ENCODE peak calls at places on chromosomes 11 and 22, in four cellular contexts. O is A549, E is GM12878, R is HepG2. B is an unnamed sample.

GRCh38 chr22:29130490-29130889 is 57.7 kb downstream of the KREMEN1 start:
- DNase-seq in E (no peak), O (no peak), R (no peak), B (no peak)

GRCh38 chr11:85627998-85628770 is at the start of gene TMEM126B:
- DNase-seq in R (peak), O (peak), E (peak), B (peak)

GRCh38 chr11:58334708-58335107 is 24.2 kb downstream of the OR5B17 start:
- DNase-seq in R (no peak), O (no peak), E (no peak), B (no peak)

GRCh38 chr11:12288212-12288933 is 89.0 kb upstream of the PARVA start:
- DNase-seq in O (peak), R (peak), E (no peak), B (peak)

GRCh38 chr11:74860743-74861142 is 88.1 kb downstream of the XRRA1 start:
- DNase-seq in R (no peak), E (no peak), O (no peak), B (no peak)

GRCh38 chr22:19941365-19942070 is at the start of the genes COMT and TXNRD2:
- DNase-seq in E (no peak), O (peak), R (no peak), B (peak)

GRCh38 chr22:37566329-37566837 is 6.1 kb downstream of the CDC42EP1 start:
- DNase-seq in E (no peak), O (no peak), R (no peak), B (no peak)

GRCh38 chr11:130729678-130730300 is 186.5 kb downstream of the SNX19 start:
- DNase-seq in R (no peak), E (no peak), O (no peak), B (no peak)

GRCh38 chr22:30005213-30005857 is 74.9 kb upstream of the HORMAD2 start:
- DNase-seq in E (peak), R (peak), O (peak), B (peak)

GRCh38 chr22:17906978-17907730 is 117.2 kb downstream of the MICAL3 start:
- DNase-seq in E (no peak), O (no peak), R (no peak), B (no peak)

GRCh38 chr11:119999220-119999619 is 138.7 kb downstream of the TRIM29 start:
- DNase-seq in R (no peak), E (no peak), O (no peak), B (no peak)

GRCh38 chr11:34977039-34977906 is 60.9 kb downstream of the PDHX start:
- DNase-seq in O (peak), E (no peak), R (no peak), B (no peak)

GRCh38 chr22:43126506-43127165 is 16.1 kb downstream of the BIK start:
- DNase-seq in R (peak), E (no peak), O (peak), B (peak)

GRCh38 chr11:100965346-100965745 is 164.3 kb downstream of the PGR start:
- DNase-seq in R (no peak), O (no peak), E (no peak), B (no peak)

GRCh38 chr22:38788417-38788816 is 5.5 kb downstream of the DNAL4 start:
- DNase-seq in E (no peak), R (no peak), O (no peak), B (peak)

GRCh38 chr11:83713701-83714100 is 427.5 kb upstream of the CCDC90B start:
- DNase-seq in O (no peak), E (no peak), R (no peak), B (no peak)

GRCh38 chr11:576791-577610 is 731 bp downstream of the PHRF1 start:
- DNase-seq in O (no peak), E (no peak), R (no peak), B (no peak)

GRCh38 chr11:34150494-34151151 is 45.2 kb downstream of the NAT10 start:
- DNase-seq in O (no peak), E (no peak), R (no peak), B (peak)

DNA sequence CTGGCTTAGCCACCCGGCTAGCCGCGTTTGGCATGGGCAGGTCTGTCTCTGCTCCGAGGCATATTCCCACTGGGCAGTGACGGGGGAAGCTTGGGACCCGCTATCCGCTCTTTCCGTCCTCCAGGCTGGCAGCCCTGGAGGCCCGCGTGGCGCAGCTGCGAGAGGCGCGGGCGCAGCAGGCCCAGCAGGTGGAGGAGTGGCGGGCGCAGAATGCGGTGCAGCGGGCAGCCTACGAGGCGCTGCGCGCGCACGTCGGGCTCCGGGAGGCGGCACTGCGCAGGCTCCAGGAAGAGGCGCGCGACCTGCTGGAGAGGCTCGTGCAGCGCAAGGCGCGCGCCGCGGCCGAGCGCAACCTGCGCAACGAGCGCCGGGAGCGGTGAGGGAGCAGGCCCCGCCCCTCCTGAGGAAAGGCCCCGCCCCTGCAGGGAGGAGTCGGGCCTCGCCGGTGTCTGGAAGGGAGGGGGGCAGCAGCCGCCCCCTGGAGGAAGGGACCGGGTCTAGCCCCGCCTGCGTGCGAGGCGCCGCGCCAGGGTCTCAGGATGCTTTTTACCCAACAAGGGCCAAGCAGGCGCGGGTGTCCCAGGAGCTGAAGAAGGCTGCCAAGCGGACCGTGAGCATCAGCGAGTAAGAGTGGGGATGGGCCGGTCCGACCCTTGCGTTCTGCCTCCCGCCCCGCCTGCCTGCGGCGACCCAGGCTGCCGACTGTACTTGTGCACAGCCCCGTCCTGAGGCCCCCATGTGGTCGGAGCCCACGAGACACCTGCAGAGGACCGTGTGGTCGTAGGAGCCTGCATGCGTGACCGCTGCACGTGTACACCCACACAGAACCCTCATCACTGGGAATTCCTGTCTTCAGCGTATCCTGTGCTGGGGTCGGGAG is 7.9 kb downstream of the ATG16L2 start:
- DNase-seq in O (peak), R (peak), E (peak), B (peak)
- TF ChIP-seq PBX3 in O (no peak), R (no peak), E (no peak), B (no peak)

GRCh38 chr22:49525366-49525765 is 302.3 kb downstream of the BRD1 start:
- DNase-seq in R (no peak), O (no peak), E (no peak), B (no peak)
- TF ChIP-seq PBX3 in R (no peak), O (no peak), E (no peak), B (no peak)

DNA sequence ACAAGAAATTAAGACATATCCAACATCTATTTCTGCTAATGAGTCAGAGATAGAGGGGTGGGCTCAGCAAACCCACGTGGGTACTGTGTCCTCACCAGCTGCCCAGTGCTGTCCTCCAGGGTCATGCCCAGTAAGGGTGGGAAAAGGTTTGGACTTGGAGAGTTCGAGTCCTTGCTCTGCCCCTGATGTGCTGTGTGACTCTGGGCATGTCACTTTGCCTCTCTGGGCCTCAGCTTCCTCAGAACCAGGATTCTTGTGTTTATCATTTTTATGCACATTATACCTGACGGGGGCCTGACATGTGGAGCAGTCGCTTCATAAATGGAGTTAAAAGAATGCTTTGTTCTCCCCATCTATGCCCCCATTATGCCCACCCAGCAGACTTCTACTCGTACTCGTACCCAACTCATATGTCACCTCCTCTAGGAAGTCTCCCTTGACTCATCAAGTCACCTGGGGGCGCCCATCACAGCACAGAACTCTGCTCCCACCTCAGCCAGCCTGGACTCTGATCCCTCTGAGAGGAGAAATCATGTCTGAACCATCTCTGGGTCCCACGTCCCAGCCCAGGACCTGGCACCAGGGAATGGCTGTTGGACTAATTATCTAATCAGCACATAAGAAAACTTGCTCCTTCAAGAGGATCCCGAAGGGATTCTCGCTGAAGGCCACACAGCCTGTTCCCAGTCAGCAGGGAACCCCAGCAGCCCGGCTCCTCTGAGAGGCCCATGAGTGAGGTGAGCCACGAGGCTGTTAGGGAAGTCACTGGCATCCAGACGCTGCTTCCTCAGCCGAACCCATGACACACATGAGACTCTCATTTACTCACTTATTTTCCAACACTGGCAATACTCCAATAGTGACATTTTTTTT is 38.7 kb upstream of the TSKU start:
- DNase-seq in E (no peak), O (no peak), R (no peak), B (peak)
- TF ChIP-seq PBX3 in E (no peak), O (no peak), R (no peak), B (no peak)

GRCh38 chr22:31726692-31727091 is 23.2 kb downstream of the PRR14L start:
- DNase-seq in R (no peak), O (no peak), E (no peak), B (no peak)
- TF ChIP-seq PBX3 in R (no peak), O (no peak), E (no peak), B (no peak)

DNA sequence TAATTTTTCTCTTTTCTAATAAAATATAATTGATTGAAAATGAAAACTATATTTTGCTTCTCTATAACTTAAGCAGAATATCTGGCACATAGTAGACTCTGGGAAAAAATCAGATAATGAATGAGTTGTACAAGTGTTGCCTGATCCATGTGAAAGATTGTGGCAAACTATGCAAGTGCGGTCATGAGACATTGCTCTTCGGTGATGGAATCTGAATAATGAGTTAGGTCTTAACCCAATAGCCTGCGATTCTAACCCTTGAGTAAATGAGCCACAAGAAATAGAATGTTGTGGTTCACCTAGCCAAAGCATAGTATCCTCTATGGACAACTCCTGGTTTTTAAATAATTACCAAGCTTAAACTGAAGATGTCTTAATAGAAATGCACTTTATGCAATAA is 333.7 kb upstream of the LUZP2 start:
- DNase-seq in E (no peak), R (no peak), O (no peak), B (no peak)
- TF ChIP-seq PBX3 in E (no peak), R (no peak), O (no peak), B (no peak)